ENCODE peak calls at places on chromosomes 16 and 17, in seven cellular contexts. One of them, this sample, is unnamed.

GRCh38 chr17:21817791-21818364 is 125.6 kb downstream of the KCNJ18 start:
- DNase-seq in tibial nerve: no peak
- DNase-seq in hepatocyte: no peak
- DNase-seq in AG04450: no peak
- DNase-seq in left lung: no peak
- DNase-seq in cardiac muscle cell: no peak
- DNase-seq in sigmoid colon: no peak
- DNase-seq in this sample: no peak

GRCh38 chr17:18182978-18183333 is 672 bp upstream of the ALKBH5 start:
- DNase-seq in tibial nerve: peak
- DNase-seq in hepatocyte: peak
- DNase-seq in AG04450: peak
- DNase-seq in left lung: peak
- DNase-seq in cardiac muscle cell: peak
- DNase-seq in sigmoid colon: peak
- DNase-seq in this sample: no peak

GRCh38 chr17:65901394-65901793 is 290.5 kb downstream of the CEP112 start:
- DNase-seq in tibial nerve: no peak
- DNase-seq in hepatocyte: no peak
- DNase-seq in AG04450: no peak
- DNase-seq in left lung: no peak
- DNase-seq in cardiac muscle cell: no peak
- DNase-seq in sigmoid colon: no peak
- DNase-seq in this sample: no peak

GRCh38 chr17:17723354-17724261 is 42.4 kb downstream of the RAI1 start:
- DNase-seq in tibial nerve: no peak
- DNase-seq in hepatocyte: peak
- DNase-seq in AG04450: peak
- DNase-seq in left lung: no peak
- DNase-seq in cardiac muscle cell: peak
- DNase-seq in sigmoid colon: no peak
- DNase-seq in this sample: no peak

GRCh38 chr17:42421479-42422332 is 1.4 kb downstream of the CAVIN1 start:
- DNase-seq in tibial nerve: no peak
- DNase-seq in hepatocyte: peak
- DNase-seq in AG04450: no peak
- DNase-seq in left lung: peak
- DNase-seq in cardiac muscle cell: peak
- DNase-seq in sigmoid colon: peak
- DNase-seq in this sample: no peak

GRCh38 chr17:27878776-27879562 is 14.2 kb downstream of the LYRM9 start:
- DNase-seq in tibial nerve: no peak
- DNase-seq in hepatocyte: no peak
- DNase-seq in AG04450: no peak
- DNase-seq in left lung: no peak
- DNase-seq in cardiac muscle cell: peak
- DNase-seq in sigmoid colon: peak
- DNase-seq in this sample: no peak

GRCh38 chr16:85610059-85610445 is 3.1 kb upstream of the GSE1 start:
- DNase-seq in tibial nerve: no peak
- DNase-seq in hepatocyte: no peak
- DNase-seq in AG04450: no peak
- DNase-seq in left lung: no peak
- DNase-seq in cardiac muscle cell: no peak
- DNase-seq in sigmoid colon: no peak
- DNase-seq in this sample: no peak

GRCh38 chr17:12637745-12638651 is 27.7 kb upstream of the MYOCD start:
- DNase-seq in tibial nerve: no peak
- DNase-seq in hepatocyte: no peak
- DNase-seq in AG04450: no peak
- DNase-seq in left lung: no peak
- DNase-seq in cardiac muscle cell: no peak
- DNase-seq in sigmoid colon: no peak
- DNase-seq in this sample: no peak

GRCh38 chr16:85556456-85557082 is 56.6 kb upstream of the GSE1 start:
- DNase-seq in tibial nerve: no peak
- DNase-seq in hepatocyte: peak
- DNase-seq in AG04450: no peak
- DNase-seq in left lung: peak
- DNase-seq in cardiac muscle cell: peak
- DNase-seq in sigmoid colon: no peak
- DNase-seq in this sample: no peak

GRCh38 chr16:14501331-14502255 is 128.5 kb downstream of the PARN start:
- DNase-seq in tibial nerve: peak
- DNase-seq in hepatocyte: peak
- DNase-seq in AG04450: peak
- DNase-seq in left lung: peak
- DNase-seq in cardiac muscle cell: peak
- DNase-seq in sigmoid colon: peak
- DNase-seq in this sample: peak

GRCh38 chr17:37110012-37110701 is 161.4 kb downstream of the AATF start:
- DNase-seq in tibial nerve: no peak
- DNase-seq in hepatocyte: no peak
- DNase-seq in AG04450: no peak
- DNase-seq in left lung: no peak
- DNase-seq in cardiac muscle cell: no peak
- DNase-seq in sigmoid colon: no peak
- DNase-seq in this sample: no peak

GRCh38 chr17:16943032-16943352 is 28.9 kb downstream of the TNFRSF13B start:
- DNase-seq in tibial nerve: no peak
- DNase-seq in hepatocyte: no peak
- DNase-seq in AG04450: no peak
- DNase-seq in left lung: no peak
- DNase-seq in cardiac muscle cell: no peak
- DNase-seq in sigmoid colon: peak
- DNase-seq in this sample: no peak

GRCh38 chr16:50497592-50497991 is 50.6 kb upstream of the NKD1 start:
- DNase-seq in tibial nerve: no peak
- DNase-seq in hepatocyte: no peak
- DNase-seq in AG04450: no peak
- DNase-seq in left lung: no peak
- DNase-seq in cardiac muscle cell: peak
- DNase-seq in sigmoid colon: no peak
- DNase-seq in this sample: no peak

GRCh38 chr17:34361478-34362061 is 1.5 kb downstream of the CCL1 start:
- DNase-seq in tibial nerve: peak
- DNase-seq in hepatocyte: peak
- DNase-seq in AG04450: peak
- DNase-seq in left lung: peak
- DNase-seq in cardiac muscle cell: peak
- DNase-seq in sigmoid colon: peak
- DNase-seq in this sample: peak

GRCh38 chr16:9954181-9954580 is 228.0 kb downstream of the GRIN2A start:
- DNase-seq in tibial nerve: no peak
- DNase-seq in hepatocyte: no peak
- DNase-seq in AG04450: no peak
- DNase-seq in left lung: no peak
- DNase-seq in cardiac muscle cell: no peak
- DNase-seq in sigmoid colon: no peak
- DNase-seq in this sample: no peak

GRCh38 chr16:31421587-31421986 is 6.6 kb downstream of the COX6A2 start:
- DNase-seq in tibial nerve: no peak
- DNase-seq in hepatocyte: no peak
- DNase-seq in AG04450: no peak
- DNase-seq in left lung: no peak
- DNase-seq in cardiac muscle cell: no peak
- DNase-seq in sigmoid colon: no peak
- DNase-seq in this sample: peak

GRCh38 chr17:80890551-80890930 is 101.1 kb upstream of the CHMP6 start:
- DNase-seq in tibial nerve: no peak
- DNase-seq in hepatocyte: no peak
- DNase-seq in AG04450: no peak
- DNase-seq in left lung: no peak
- DNase-seq in cardiac muscle cell: no peak
- DNase-seq in sigmoid colon: peak
- DNase-seq in this sample: no peak

GRCh38 chr17:64492481-64493109 is 4.3 kb downstream of the POLG2 start:
- DNase-seq in tibial nerve: no peak
- DNase-seq in hepatocyte: no peak
- DNase-seq in AG04450: no peak
- DNase-seq in left lung: no peak
- DNase-seq in cardiac muscle cell: peak
- DNase-seq in sigmoid colon: no peak
- DNase-seq in this sample: no peak

GRCh38 chr17:19787733-19788357 is 39.7 kb upstream of the ALDH3A1 start:
- DNase-seq in tibial nerve: no peak
- DNase-seq in hepatocyte: no peak
- DNase-seq in AG04450: no peak
- DNase-seq in left lung: no peak
- DNase-seq in cardiac muscle cell: peak
- DNase-seq in sigmoid colon: no peak
- DNase-seq in this sample: peak

GRCh38 chr17:6596076-6596475 is 39.7 kb upstream of the PITPNM3 start:
- DNase-seq in tibial nerve: no peak
- DNase-seq in hepatocyte: no peak
- DNase-seq in AG04450: no peak
- DNase-seq in left lung: no peak
- DNase-seq in cardiac muscle cell: no peak
- DNase-seq in sigmoid colon: no peak
- DNase-seq in this sample: no peak

GRCh38 chr17:15966183-15966878 is 21.4 kb downstream of the ADORA2B start:
- DNase-seq in tibial nerve: no peak
- DNase-seq in hepatocyte: peak
- DNase-seq in AG04450: no peak
- DNase-seq in left lung: peak
- DNase-seq in cardiac muscle cell: no peak
- DNase-seq in sigmoid colon: peak
- DNase-seq in this sample: no peak

GRCh38 chr17:4215882-4216411 is 47.8 kb downstream of the ANKFY1 start:
- DNase-seq in tibial nerve: no peak
- DNase-seq in hepatocyte: no peak
- DNase-seq in AG04450: no peak
- DNase-seq in left lung: no peak
- DNase-seq in cardiac muscle cell: no peak
- DNase-seq in sigmoid colon: no peak
- DNase-seq in this sample: no peak

GRCh38 chr16:67150058-67150832 is 553 bp downstream of the B3GNT9 start:
- DNase-seq in tibial nerve: no peak
- DNase-seq in hepatocyte: peak
- DNase-seq in AG04450: no peak
- DNase-seq in left lung: no peak
- DNase-seq in cardiac muscle cell: peak
- DNase-seq in sigmoid colon: peak
- DNase-seq in this sample: peak
- TF ChIP-seq CTCF in tibial nerve: no peak
- TF ChIP-seq CTCF in hepatocyte: peak
- TF ChIP-seq CTCF in AG04450: no peak
- TF ChIP-seq CTCF in left lung: no peak
- TF ChIP-seq CTCF in cardiac muscle cell: peak
- TF ChIP-seq CTCF in sigmoid colon: no peak
- TF ChIP-seq CTCF in this sample: peak

GRCh38 chr17:39777534-39778365 is 40.0 kb downstream of the GRB7 start:
- DNase-seq in tibial nerve: no peak
- DNase-seq in hepatocyte: no peak
- DNase-seq in AG04450: no peak
- DNase-seq in left lung: no peak
- DNase-seq in cardiac muscle cell: no peak
- DNase-seq in sigmoid colon: no peak
- DNase-seq in this sample: no peak
- H3K27ac ChIP-seq in tibial nerve: peak
- H3K27ac ChIP-seq in hepatocyte: no peak
- H3K27ac ChIP-seq in AG04450: no peak
- H3K27ac ChIP-seq in left lung: no peak
- H3K27ac ChIP-seq in cardiac muscle cell: no peak
- H3K27ac ChIP-seq in sigmoid colon: no peak
- H3K27ac ChIP-seq in this sample: no peak

DNA sequence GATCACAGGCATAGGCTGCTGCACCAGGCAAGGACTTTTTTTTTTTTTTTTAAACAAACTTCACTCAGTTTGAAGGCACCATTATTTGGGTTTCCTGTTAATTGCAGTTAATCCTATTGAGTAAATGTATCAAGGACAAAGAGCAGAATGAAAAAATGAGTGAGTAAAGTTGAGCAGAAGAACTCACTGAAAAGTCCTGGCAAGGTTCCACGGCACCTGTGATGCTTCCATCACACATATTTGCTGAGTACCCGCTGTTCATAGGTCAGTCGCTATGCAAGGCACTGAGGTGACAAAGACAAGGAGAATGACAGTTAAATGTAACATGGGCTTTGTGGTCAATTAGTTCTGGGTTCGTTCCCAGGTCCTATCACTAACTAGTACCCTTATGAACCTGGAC is 670.0 kb downstream of the MAF start:
- DNase-seq in tibial nerve: no peak
- DNase-seq in hepatocyte: peak
- DNase-seq in AG04450: no peak
- DNase-seq in left lung: no peak
- DNase-seq in cardiac muscle cell: no peak
- DNase-seq in sigmoid colon: no peak
- DNase-seq in this sample: no peak
- TF ChIP-seq CTCF in tibial nerve: no peak
- TF ChIP-seq CTCF in hepatocyte: no peak
- TF ChIP-seq CTCF in AG04450: no peak
- TF ChIP-seq CTCF in left lung: no peak
- TF ChIP-seq CTCF in cardiac muscle cell: no peak
- TF ChIP-seq CTCF in sigmoid colon: no peak
- TF ChIP-seq CTCF in this sample: no peak

GRCh38 chr16:11624205-11624604 is 37.5 kb upstream of the LITAF start:
- DNase-seq in tibial nerve: no peak
- DNase-seq in hepatocyte: no peak
- DNase-seq in AG04450: no peak
- DNase-seq in left lung: no peak
- DNase-seq in cardiac muscle cell: no peak
- DNase-seq in sigmoid colon: no peak
- DNase-seq in this sample: no peak
- H3K27ac ChIP-seq in tibial nerve: no peak
- H3K27ac ChIP-seq in hepatocyte: no peak
- H3K27ac ChIP-seq in AG04450: no peak
- H3K27ac ChIP-seq in left lung: peak
- H3K27ac ChIP-seq in cardiac muscle cell: no peak
- H3K27ac ChIP-seq in sigmoid colon: no peak
- H3K27ac ChIP-seq in this sample: no peak

This sample was measured in foreskin keratinocyte.